ENCODE peak calls at places on chromosomes 5 and 9, in five cellular contexts. One of them, this sample, is unnamed.

GRCh38 chr9:125912261-125912660 is 165.1 kb downstream of the PBX3 start:
- DNase-seq in esophagus squamous epithelium: no peak
- DNase-seq in AG04450: no peak
- DNase-seq in HTR-8/SVneo: no peak
- DNase-seq in WERI-Rb-1: no peak
- DNase-seq in this sample: no peak

GRCh38 chr9:120474579-120475243 is 105.3 kb downstream of the CDK5RAP2 start:
- DNase-seq in esophagus squamous epithelium: no peak
- DNase-seq in AG04450: no peak
- DNase-seq in HTR-8/SVneo: no peak
- DNase-seq in WERI-Rb-1: no peak
- DNase-seq in this sample: no peak

GRCh38 chr5:132378580-132378979 is 9.1 kb downstream of the SLC22A5 start:
- DNase-seq in esophagus squamous epithelium: no peak
- DNase-seq in AG04450: no peak
- DNase-seq in HTR-8/SVneo: no peak
- DNase-seq in WERI-Rb-1: peak; percentile 39
- DNase-seq in this sample: no peak

GRCh38 chr9:94806307-94806893 is 79.9 kb downstream of the AOPEP start:
- DNase-seq in esophagus squamous epithelium: no peak
- DNase-seq in AG04450: no peak
- DNase-seq in HTR-8/SVneo: no peak
- DNase-seq in WERI-Rb-1: no peak
- DNase-seq in this sample: no peak

GRCh38 chr5:32443145-32443540 is 1.4 kb downstream of the ZFR start:
- DNase-seq in esophagus squamous epithelium: no peak
- DNase-seq in AG04450: no peak
- DNase-seq in HTR-8/SVneo: no peak
- DNase-seq in WERI-Rb-1: no peak
- DNase-seq in this sample: no peak

GRCh38 chr9:89468271-89468960 is 29.5 kb downstream of the SEMA4D start:
- DNase-seq in esophagus squamous epithelium: no peak
- DNase-seq in AG04450: no peak
- DNase-seq in HTR-8/SVneo: no peak
- DNase-seq in WERI-Rb-1: no peak
- DNase-seq in this sample: no peak

GRCh38 chr9:132030626-132031325 is 48.9 kb downstream of the MED27 start:
- DNase-seq in esophagus squamous epithelium: no peak
- DNase-seq in AG04450: no peak
- DNase-seq in HTR-8/SVneo: no peak
- DNase-seq in WERI-Rb-1: peak; percentile 87
- DNase-seq in this sample: no peak

GRCh38 chr5:108263338-108263737 is 118.6 kb downstream of the FBXL17 start:
- DNase-seq in esophagus squamous epithelium: no peak
- DNase-seq in AG04450: no peak
- DNase-seq in HTR-8/SVneo: no peak
- DNase-seq in WERI-Rb-1: no peak
- DNase-seq in this sample: no peak

GRCh38 chr5:39191216-39191615 is 28.1 kb downstream of the FYB1 start:
- DNase-seq in esophagus squamous epithelium: no peak
- DNase-seq in AG04450: no peak
- DNase-seq in HTR-8/SVneo: no peak
- DNase-seq in WERI-Rb-1: no peak
- DNase-seq in this sample: no peak

GRCh38 chr9:131516274-131516565 is 13.5 kb downstream of the POMT1 start:
- DNase-seq in esophagus squamous epithelium: no peak
- DNase-seq in AG04450: no peak
- DNase-seq in HTR-8/SVneo: no peak
- DNase-seq in WERI-Rb-1: no peak
- DNase-seq in this sample: no peak

GRCh38 chr5:157116483-157116954 is 7.7 kb upstream of the HAVCR2 start:
- DNase-seq in esophagus squamous epithelium: no peak
- DNase-seq in AG04450: no peak
- DNase-seq in HTR-8/SVneo: no peak
- DNase-seq in WERI-Rb-1: no peak
- DNase-seq in this sample: no peak

GRCh38 chr9:119004618-119004990 is 364.6 kb downstream of the BRINP1 start:
- DNase-seq in esophagus squamous epithelium: no peak
- DNase-seq in AG04450: no peak
- DNase-seq in HTR-8/SVneo: no peak
- DNase-seq in WERI-Rb-1: no peak
- DNase-seq in this sample: peak; percentile 61

GRCh38 chr9:136232964-136233363 is 12.6 kb downstream of the QSOX2 start:
- DNase-seq in esophagus squamous epithelium: no peak
- DNase-seq in AG04450: no peak
- DNase-seq in HTR-8/SVneo: no peak
- DNase-seq in WERI-Rb-1: peak; percentile 56
- DNase-seq in this sample: no peak

GRCh38 chr5:442335-443238 is at the start of gene EXOC3:
- DNase-seq in esophagus squamous epithelium: no peak
- DNase-seq in AG04450: peak; percentile 15
- DNase-seq in HTR-8/SVneo: peak; percentile 98
- DNase-seq in WERI-Rb-1: peak; percentile 74
- DNase-seq in this sample: no peak

GRCh38 chr5:68435611-68436010 is 220.1 kb downstream of the PIK3R1 start:
- DNase-seq in esophagus squamous epithelium: no peak
- DNase-seq in AG04450: no peak
- DNase-seq in HTR-8/SVneo: no peak
- DNase-seq in WERI-Rb-1: no peak
- DNase-seq in this sample: no peak

GRCh38 chr9:123424131-123424530 is 68.1 kb downstream of the CRB2 start:
- DNase-seq in esophagus squamous epithelium: no peak
- DNase-seq in AG04450: no peak
- DNase-seq in HTR-8/SVneo: no peak
- DNase-seq in WERI-Rb-1: peak; percentile 2
- DNase-seq in this sample: no peak

GRCh38 chr5:68548959-68549676 is 333.6 kb downstream of the PIK3R1 start:
- DNase-seq in esophagus squamous epithelium: no peak
- DNase-seq in AG04450: peak; percentile 76
- DNase-seq in HTR-8/SVneo: peak; percentile 80
- DNase-seq in WERI-Rb-1: no peak
- DNase-seq in this sample: peak; percentile 73

GRCh38 chr5:8907168-8907868 is 638.6 kb downstream of the SEMA5A start:
- DNase-seq in esophagus squamous epithelium: no peak
- DNase-seq in AG04450: peak; percentile 32
- DNase-seq in HTR-8/SVneo: peak; percentile 46
- DNase-seq in WERI-Rb-1: no peak
- DNase-seq in this sample: peak; percentile 31

GRCh38 chr5:97528941-97529340 is 345.9 kb upstream of the RIOK2 start:
- DNase-seq in esophagus squamous epithelium: no peak
- DNase-seq in AG04450: peak; percentile 44
- DNase-seq in HTR-8/SVneo: no peak
- DNase-seq in WERI-Rb-1: no peak
- DNase-seq in this sample: peak; percentile 65

GRCh38 chr9:129595323-129595741 is 25.6 kb downstream of the C9orf50 start:
- DNase-seq in esophagus squamous epithelium: no peak
- DNase-seq in AG04450: no peak
- DNase-seq in HTR-8/SVneo: no peak
- DNase-seq in WERI-Rb-1: no peak
- DNase-seq in this sample: peak; percentile 33

GRCh38 chr5:6837519-6838110 is 124.4 kb downstream of the TENT4A start:
- DNase-seq in esophagus squamous epithelium: no peak
- DNase-seq in AG04450: no peak
- DNase-seq in HTR-8/SVneo: no peak
- DNase-seq in WERI-Rb-1: peak; percentile 55
- DNase-seq in this sample: no peak

GRCh38 chr5:168528521-168529360 is at the start of gene FBLL1:
- DNase-seq in esophagus squamous epithelium: no peak
- DNase-seq in AG04450: no peak
- DNase-seq in HTR-8/SVneo: no peak
- DNase-seq in WERI-Rb-1: peak; percentile 71
- DNase-seq in this sample: peak; percentile 4

GRCh38 chr5:138440226-138441073 is 1.6 kb downstream of the REEP2 start:
- DNase-seq in esophagus squamous epithelium: no peak
- DNase-seq in AG04450: no peak
- DNase-seq in HTR-8/SVneo: no peak
- DNase-seq in WERI-Rb-1: no peak
- DNase-seq in this sample: no peak

GRCh38 chr5:1388383-1388967 is 43.6 kb upstream of the CLPTM1L start:
- DNase-seq in esophagus squamous epithelium: no peak
- DNase-seq in AG04450: no peak
- DNase-seq in HTR-8/SVneo: no peak
- DNase-seq in WERI-Rb-1: no peak
- DNase-seq in this sample: no peak

GRCh38 chr5:178201221-178201926 is 3.0 kb upstream of the HNRNPAB start:
- DNase-seq in esophagus squamous epithelium: no peak
- DNase-seq in AG04450: no peak
- DNase-seq in HTR-8/SVneo: no peak
- DNase-seq in WERI-Rb-1: no peak
- DNase-seq in this sample: no peak

GRCh38 chr5:146703899-146704298 is 174.7 kb downstream of the PPP2R2B start:
- DNase-seq in esophagus squamous epithelium: no peak
- DNase-seq in AG04450: no peak
- DNase-seq in HTR-8/SVneo: peak; percentile 30
- DNase-seq in WERI-Rb-1: no peak
- DNase-seq in this sample: no peak

This sample was measured in skeletal muscle cell.